ENCODE peak calls at places on chromosomes 2 and 18, in seven cellular contexts. One of them, this sample, is unnamed.

GRCh38 chr18:59639821-59640220 is 57.4 kb downstream of the CCBE1 start:
- DNase-seq in upper lobe of right lung: no peak
- DNase-seq in ascending aorta: no peak
- DNase-seq in CD8-positive, alpha-beta T cell: no peak
- DNase-seq in fibroblast of the aortic adventitia: no peak
- DNase-seq in choroid plexus epithelial cell: no peak
- DNase-seq in gastrocnemius medialis: no peak
- DNase-seq in this sample: no peak

GRCh38 chr2:12950174-12950573 is 233.4 kb downstream of the TRIB2 start:
- DNase-seq in upper lobe of right lung: no peak
- DNase-seq in choroid plexus epithelial cell: no peak
- DNase-seq in ascending aorta: no peak
- DNase-seq in CD8-positive, alpha-beta T cell: no peak
- DNase-seq in gastrocnemius medialis: no peak
- DNase-seq in fibroblast of the aortic adventitia: no peak
- DNase-seq in this sample: no peak

GRCh38 chr2:109683452-109683851 is 69.3 kb downstream of the SOWAHC start:
- DNase-seq in CD8-positive, alpha-beta T cell: no peak
- DNase-seq in choroid plexus epithelial cell: no peak
- DNase-seq in ascending aorta: no peak
- DNase-seq in upper lobe of right lung: peak
- DNase-seq in fibroblast of the aortic adventitia: no peak
- DNase-seq in gastrocnemius medialis: no peak
- DNase-seq in this sample: no peak

GRCh38 chr2:62340981-62341624 is 145.2 kb downstream of the B3GNT2 start:
- DNase-seq in CD8-positive, alpha-beta T cell: no peak
- DNase-seq in gastrocnemius medialis: no peak
- DNase-seq in choroid plexus epithelial cell: no peak
- DNase-seq in fibroblast of the aortic adventitia: peak
- DNase-seq in upper lobe of right lung: no peak
- DNase-seq in ascending aorta: no peak
- DNase-seq in this sample: peak

GRCh38 chr2:27024812-27025211 is 8.0 kb upstream of the TMEM214 start:
- DNase-seq in gastrocnemius medialis: no peak
- DNase-seq in ascending aorta: no peak
- DNase-seq in fibroblast of the aortic adventitia: no peak
- DNase-seq in choroid plexus epithelial cell: no peak
- DNase-seq in upper lobe of right lung: no peak
- DNase-seq in CD8-positive, alpha-beta T cell: no peak
- DNase-seq in this sample: no peak

GRCh38 chr2:134558208-134558890 is 160.5 kb downstream of the TMEM163 start:
- DNase-seq in fibroblast of the aortic adventitia: no peak
- DNase-seq in ascending aorta: no peak
- DNase-seq in CD8-positive, alpha-beta T cell: no peak
- DNase-seq in gastrocnemius medialis: no peak
- DNase-seq in choroid plexus epithelial cell: no peak
- DNase-seq in upper lobe of right lung: no peak
- DNase-seq in this sample: no peak

GRCh38 chr2:238320648-238321281 is 447 bp downstream of the TRAF3IP1 start:
- DNase-seq in gastrocnemius medialis: no peak
- DNase-seq in upper lobe of right lung: no peak
- DNase-seq in choroid plexus epithelial cell: peak
- DNase-seq in ascending aorta: no peak
- DNase-seq in CD8-positive, alpha-beta T cell: no peak
- DNase-seq in fibroblast of the aortic adventitia: peak
- DNase-seq in this sample: no peak

GRCh38 chr2:43542285-43542933 is 53.4 kb downstream of the THADA start:
- DNase-seq in ascending aorta: no peak
- DNase-seq in gastrocnemius medialis: no peak
- DNase-seq in fibroblast of the aortic adventitia: peak
- DNase-seq in choroid plexus epithelial cell: peak
- DNase-seq in CD8-positive, alpha-beta T cell: no peak
- DNase-seq in upper lobe of right lung: no peak
- DNase-seq in this sample: peak

GRCh38 chr2:171327043-171327496 is 106.7 kb downstream of the METTL8 start:
- DNase-seq in ascending aorta: no peak
- DNase-seq in CD8-positive, alpha-beta T cell: no peak
- DNase-seq in choroid plexus epithelial cell: peak
- DNase-seq in fibroblast of the aortic adventitia: no peak
- DNase-seq in upper lobe of right lung: no peak
- DNase-seq in gastrocnemius medialis: no peak
- DNase-seq in this sample: no peak

GRCh38 chr2:174764281-174765063 is at the start of gene CHRNA1:
- DNase-seq in choroid plexus epithelial cell: peak
- DNase-seq in CD8-positive, alpha-beta T cell: no peak
- DNase-seq in gastrocnemius medialis: peak
- DNase-seq in ascending aorta: no peak
- DNase-seq in fibroblast of the aortic adventitia: no peak
- DNase-seq in upper lobe of right lung: no peak
- DNase-seq in this sample: no peak

GRCh38 chr18:12862467-12862866 is 21.6 kb downstream of the PTPN2 start:
- DNase-seq in gastrocnemius medialis: no peak
- DNase-seq in choroid plexus epithelial cell: no peak
- DNase-seq in CD8-positive, alpha-beta T cell: no peak
- DNase-seq in upper lobe of right lung: no peak
- DNase-seq in ascending aorta: no peak
- DNase-seq in fibroblast of the aortic adventitia: no peak
- DNase-seq in this sample: no peak

GRCh38 chr2:241062342-241063092 is 39.6 kb downstream of the MTERF4 start:
- DNase-seq in fibroblast of the aortic adventitia: no peak
- DNase-seq in gastrocnemius medialis: no peak
- DNase-seq in choroid plexus epithelial cell: no peak
- DNase-seq in upper lobe of right lung: peak
- DNase-seq in CD8-positive, alpha-beta T cell: no peak
- DNase-seq in ascending aorta: no peak
- DNase-seq in this sample: no peak

GRCh38 chr2:241064802-241065354 is 37.2 kb downstream of the MTERF4 start:
- DNase-seq in choroid plexus epithelial cell: no peak
- DNase-seq in upper lobe of right lung: no peak
- DNase-seq in fibroblast of the aortic adventitia: no peak
- DNase-seq in ascending aorta: no peak
- DNase-seq in CD8-positive, alpha-beta T cell: no peak
- DNase-seq in gastrocnemius medialis: no peak
- DNase-seq in this sample: no peak

GRCh38 chr2:241064008-241064801 is 37.9 kb downstream of the MTERF4 start:
- DNase-seq in gastrocnemius medialis: no peak
- DNase-seq in CD8-positive, alpha-beta T cell: peak
- DNase-seq in choroid plexus epithelial cell: no peak
- DNase-seq in ascending aorta: no peak
- DNase-seq in fibroblast of the aortic adventitia: no peak
- DNase-seq in upper lobe of right lung: peak
- DNase-seq in this sample: no peak

GRCh38 chr2:241063093-241063551 is 39.0 kb downstream of the MTERF4 start:
- DNase-seq in CD8-positive, alpha-beta T cell: no peak
- DNase-seq in fibroblast of the aortic adventitia: no peak
- DNase-seq in gastrocnemius medialis: no peak
- DNase-seq in ascending aorta: no peak
- DNase-seq in choroid plexus epithelial cell: no peak
- DNase-seq in upper lobe of right lung: peak
- DNase-seq in this sample: no peak

DNA sequence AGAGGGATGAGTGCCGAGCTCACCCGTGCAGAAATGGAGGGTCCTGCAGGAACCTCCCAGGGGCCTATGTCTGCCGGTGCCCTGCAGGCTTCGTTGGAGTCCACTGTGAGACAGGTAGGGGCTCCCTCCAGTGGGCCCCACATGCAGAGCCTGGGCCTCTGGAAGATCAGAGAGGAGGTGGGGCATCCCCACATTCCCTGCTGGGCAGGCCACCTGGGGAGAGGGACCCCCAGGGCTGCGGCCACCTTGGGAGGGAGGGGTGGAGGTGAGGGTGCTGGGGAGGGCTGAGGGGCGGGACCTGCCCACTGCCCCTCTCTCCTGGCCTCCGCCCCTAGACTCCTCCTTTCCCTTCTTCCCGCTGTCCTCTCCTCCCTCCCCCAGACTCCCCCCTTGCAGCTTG is 38.5 kb downstream of the MTERF4 start:
- DNase-seq in choroid plexus epithelial cell: no peak
- DNase-seq in ascending aorta: no peak
- DNase-seq in CD8-positive, alpha-beta T cell: no peak
- DNase-seq in fibroblast of the aortic adventitia: no peak
- DNase-seq in gastrocnemius medialis: no peak
- DNase-seq in upper lobe of right lung: peak
- DNase-seq in this sample: no peak
- H3K4me3 ChIP-seq in choroid plexus epithelial cell: no peak
- H3K4me3 ChIP-seq in ascending aorta: no peak
- H3K4me3 ChIP-seq in CD8-positive, alpha-beta T cell: peak
- H3K4me3 ChIP-seq in fibroblast of the aortic adventitia: no peak
- H3K4me3 ChIP-seq in gastrocnemius medialis: no peak
- H3K4me3 ChIP-seq in upper lobe of right lung: no peak
- H3K4me3 ChIP-seq in this sample: no peak

DNA sequence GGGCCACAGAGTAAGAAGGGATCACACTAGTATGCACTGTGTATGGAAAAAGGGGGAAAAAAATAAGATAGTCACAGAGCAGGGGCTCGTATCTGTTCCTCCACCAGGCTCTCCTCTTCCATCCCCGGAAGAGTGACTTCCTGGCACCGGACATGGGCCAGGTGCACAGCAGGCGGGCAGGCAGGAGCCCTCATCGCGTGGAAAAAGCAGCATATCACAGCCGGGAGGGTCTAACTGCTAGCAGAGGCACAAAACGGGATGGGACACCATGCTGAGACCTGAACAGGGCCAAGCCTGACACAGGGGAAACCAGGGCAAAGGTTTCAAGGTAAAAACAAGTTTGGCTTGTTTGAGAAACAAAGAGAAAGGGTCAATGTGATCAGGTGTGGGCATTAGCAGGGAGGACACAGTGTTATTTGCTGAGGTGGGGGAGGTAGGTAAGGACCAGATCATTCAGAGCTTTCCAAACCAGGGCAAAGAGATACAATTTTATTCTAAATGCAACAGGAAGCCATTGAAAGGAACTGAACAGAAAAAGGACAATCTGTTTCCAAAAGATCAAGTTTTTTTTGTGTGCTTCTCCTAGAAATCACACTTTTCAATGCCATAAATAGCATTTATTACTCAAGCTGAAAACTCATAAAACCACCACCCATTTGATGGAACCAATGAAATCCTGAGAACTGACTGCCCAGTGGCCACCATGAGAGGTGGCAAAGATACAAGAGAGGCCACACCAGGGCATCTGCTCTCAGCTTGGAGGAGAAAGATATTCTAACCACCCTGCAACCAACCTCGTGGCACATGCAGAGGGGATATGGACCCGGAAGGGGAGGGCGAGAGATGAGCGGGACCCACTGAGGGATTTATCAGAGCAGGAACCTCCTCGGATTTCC is 9.2 kb downstream of the CYB5A start:
- DNase-seq in gastrocnemius medialis: no peak
- DNase-seq in upper lobe of right lung: no peak
- DNase-seq in ascending aorta: no peak
- DNase-seq in choroid plexus epithelial cell: no peak
- DNase-seq in fibroblast of the aortic adventitia: no peak
- DNase-seq in CD8-positive, alpha-beta T cell: no peak
- DNase-seq in this sample: no peak
- H3K4me3 ChIP-seq in gastrocnemius medialis: no peak
- H3K4me3 ChIP-seq in upper lobe of right lung: no peak
- H3K4me3 ChIP-seq in ascending aorta: no peak
- H3K4me3 ChIP-seq in choroid plexus epithelial cell: no peak
- H3K4me3 ChIP-seq in fibroblast of the aortic adventitia: no peak
- H3K4me3 ChIP-seq in CD8-positive, alpha-beta T cell: no peak
- H3K4me3 ChIP-seq in this sample: no peak

GRCh38 chr2:69635426-69635825 is 8.1 kb downstream of the AAK1 start:
- DNase-seq in ascending aorta: no peak
- DNase-seq in gastrocnemius medialis: no peak
- DNase-seq in upper lobe of right lung: no peak
- DNase-seq in fibroblast of the aortic adventitia: no peak
- DNase-seq in CD8-positive, alpha-beta T cell: no peak
- DNase-seq in choroid plexus epithelial cell: no peak
- DNase-seq in this sample: no peak
- H3K4me3 ChIP-seq in ascending aorta: no peak
- H3K4me3 ChIP-seq in gastrocnemius medialis: no peak
- H3K4me3 ChIP-seq in upper lobe of right lung: no peak
- H3K4me3 ChIP-seq in fibroblast of the aortic adventitia: no peak
- H3K4me3 ChIP-seq in CD8-positive, alpha-beta T cell: no peak
- H3K4me3 ChIP-seq in choroid plexus epithelial cell: no peak
- H3K4me3 ChIP-seq in this sample: no peak

GRCh38 chr2:196166876-196167275 is 4.5 kb downstream of the STK17B start:
- DNase-seq in fibroblast of the aortic adventitia: peak
- DNase-seq in CD8-positive, alpha-beta T cell: no peak
- DNase-seq in gastrocnemius medialis: no peak
- DNase-seq in ascending aorta: no peak
- DNase-seq in upper lobe of right lung: no peak
- DNase-seq in choroid plexus epithelial cell: peak
- DNase-seq in this sample: peak

GRCh38 chr2:196167666-196168065 is 3.7 kb downstream of the STK17B start:
- DNase-seq in fibroblast of the aortic adventitia: no peak
- DNase-seq in gastrocnemius medialis: no peak
- DNase-seq in CD8-positive, alpha-beta T cell: no peak
- DNase-seq in upper lobe of right lung: no peak
- DNase-seq in choroid plexus epithelial cell: peak
- DNase-seq in ascending aorta: no peak
- DNase-seq in this sample: no peak

GRCh38 chr2:196162586-196163180 is 8.7 kb downstream of the STK17B start:
- DNase-seq in upper lobe of right lung: no peak
- DNase-seq in CD8-positive, alpha-beta T cell: no peak
- DNase-seq in choroid plexus epithelial cell: no peak
- DNase-seq in ascending aorta: no peak
- DNase-seq in gastrocnemius medialis: no peak
- DNase-seq in fibroblast of the aortic adventitia: no peak
- DNase-seq in this sample: no peak

GRCh38 chr2:196163285-196163684 is 8.1 kb downstream of the STK17B start:
- DNase-seq in choroid plexus epithelial cell: no peak
- DNase-seq in fibroblast of the aortic adventitia: no peak
- DNase-seq in CD8-positive, alpha-beta T cell: no peak
- DNase-seq in gastrocnemius medialis: no peak
- DNase-seq in ascending aorta: no peak
- DNase-seq in upper lobe of right lung: no peak
- DNase-seq in this sample: no peak

DNA sequence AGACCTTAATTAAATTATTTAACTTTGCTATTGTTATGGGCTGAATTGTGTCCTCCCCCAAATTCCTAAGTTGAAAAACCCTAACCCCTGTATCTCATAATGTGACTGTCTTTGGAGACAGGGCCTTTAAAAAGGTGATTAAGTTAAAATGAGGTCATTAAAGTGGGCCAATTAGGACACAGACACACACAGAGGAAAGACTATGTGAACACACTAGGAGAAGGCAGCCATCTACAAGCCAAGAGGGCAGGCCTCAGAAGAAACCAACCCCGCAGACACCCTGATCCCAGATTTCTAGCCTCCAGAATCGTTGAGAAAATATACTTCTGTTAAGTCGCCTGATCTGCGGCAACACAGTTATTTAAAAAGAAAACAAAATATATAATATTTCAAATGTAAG is 6.4 kb downstream of the STK17B start:
- DNase-seq in CD8-positive, alpha-beta T cell: no peak
- DNase-seq in ascending aorta: no peak
- DNase-seq in gastrocnemius medialis: no peak
- DNase-seq in upper lobe of right lung: no peak
- DNase-seq in choroid plexus epithelial cell: no peak
- DNase-seq in fibroblast of the aortic adventitia: no peak
- DNase-seq in this sample: no peak
- H3K4me3 ChIP-seq in CD8-positive, alpha-beta T cell: peak
- H3K4me3 ChIP-seq in ascending aorta: no peak
- H3K4me3 ChIP-seq in gastrocnemius medialis: no peak
- H3K4me3 ChIP-seq in upper lobe of right lung: peak
- H3K4me3 ChIP-seq in choroid plexus epithelial cell: no peak
- H3K4me3 ChIP-seq in fibroblast of the aortic adventitia: no peak
- H3K4me3 ChIP-seq in this sample: no peak

GRCh38 chr2:30823452-30823851 is 16.2 kb upstream of the CAPN13 start:
- DNase-seq in fibroblast of the aortic adventitia: no peak
- DNase-seq in gastrocnemius medialis: no peak
- DNase-seq in choroid plexus epithelial cell: no peak
- DNase-seq in CD8-positive, alpha-beta T cell: no peak
- DNase-seq in ascending aorta: no peak
- DNase-seq in upper lobe of right lung: no peak
- DNase-seq in this sample: no peak
- H3K4me3 ChIP-seq in fibroblast of the aortic adventitia: no peak
- H3K4me3 ChIP-seq in gastrocnemius medialis: no peak
- H3K4me3 ChIP-seq in choroid plexus epithelial cell: no peak
- H3K4me3 ChIP-seq in CD8-positive, alpha-beta T cell: no peak
- H3K4me3 ChIP-seq in ascending aorta: no peak
- H3K4me3 ChIP-seq in upper lobe of right lung: no peak
- H3K4me3 ChIP-seq in this sample: no peak